ENCODE peak calls at places on chromosomes 7 and 10, in nine cellular contexts. One of them, this sample, is unnamed.

GRCh38 chr10:123642697-123643096 is 23.5 kb upstream of the GPR26 start:
- DNase-seq in AG09309: no peak
- DNase-seq in heart left ventricle: no peak
- DNase-seq in cardiac muscle cell: no peak
- DNase-seq in IMR-90: no peak
- DNase-seq in epithelial cell of esophagus: no peak
- DNase-seq in PC-9: no peak
- DNase-seq in right lobe of liver: no peak
- DNase-seq in esophagus squamous epithelium: no peak
- DNase-seq in this sample: no peak

GRCh38 chr10:191703-192518 is 56.7 kb downstream of the ZMYND11 start:
- DNase-seq in esophagus squamous epithelium: no peak
- DNase-seq in right lobe of liver: no peak
- DNase-seq in IMR-90: peak; percentile 75
- DNase-seq in PC-9: no peak
- DNase-seq in AG09309: peak; percentile 24
- DNase-seq in heart left ventricle: no peak
- DNase-seq in epithelial cell of esophagus: peak; percentile 56
- DNase-seq in cardiac muscle cell: no peak
- DNase-seq in this sample: peak; percentile 63

GRCh38 chr7:86765931-86766330 is 122.2 kb downstream of the GRM3 start:
- DNase-seq in cardiac muscle cell: no peak
- DNase-seq in IMR-90: no peak
- DNase-seq in esophagus squamous epithelium: no peak
- DNase-seq in heart left ventricle: no peak
- DNase-seq in PC-9: no peak
- DNase-seq in right lobe of liver: no peak
- DNase-seq in epithelial cell of esophagus: no peak
- DNase-seq in AG09309: no peak
- DNase-seq in this sample: no peak

GRCh38 chr10:71458387-71458786 is 61.7 kb downstream of the CDH23 start:
- DNase-seq in PC-9: no peak
- DNase-seq in epithelial cell of esophagus: no peak
- DNase-seq in IMR-90: no peak
- DNase-seq in right lobe of liver: no peak
- DNase-seq in AG09309: no peak
- DNase-seq in heart left ventricle: no peak
- DNase-seq in cardiac muscle cell: no peak
- DNase-seq in esophagus squamous epithelium: no peak
- DNase-seq in this sample: no peak

GRCh38 chr10:43574035-43574892 is at the start of gene ZNF239:
- DNase-seq in esophagus squamous epithelium: peak; percentile 56
- DNase-seq in epithelial cell of esophagus: peak; percentile 48
- DNase-seq in right lobe of liver: peak; percentile 88
- DNase-seq in PC-9: peak; percentile 67
- DNase-seq in AG09309: peak; percentile 43
- DNase-seq in cardiac muscle cell: peak; percentile 84
- DNase-seq in IMR-90: peak; percentile 84
- DNase-seq in heart left ventricle: peak; percentile 89
- DNase-seq in this sample: peak; percentile 87

GRCh38 chr7:139112316-139112715 is 2.8 kb upstream of the ZC3HAV1 start:
- DNase-seq in esophagus squamous epithelium: no peak
- DNase-seq in right lobe of liver: no peak
- DNase-seq in heart left ventricle: no peak
- DNase-seq in epithelial cell of esophagus: no peak
- DNase-seq in AG09309: no peak
- DNase-seq in cardiac muscle cell: no peak
- DNase-seq in IMR-90: no peak
- DNase-seq in PC-9: no peak
- DNase-seq in this sample: no peak

GRCh38 chr10:8403711-8404371 is 349.4 kb downstream of the GATA3 start:
- DNase-seq in PC-9: no peak
- DNase-seq in heart left ventricle: no peak
- DNase-seq in IMR-90: no peak
- DNase-seq in cardiac muscle cell: peak; percentile 15
- DNase-seq in right lobe of liver: no peak
- DNase-seq in esophagus squamous epithelium: no peak
- DNase-seq in AG09309: no peak
- DNase-seq in epithelial cell of esophagus: no peak
- DNase-seq in this sample: no peak

GRCh38 chr7:43307522-43307921 is 195.1 kb downstream of the HECW1 start:
- DNase-seq in epithelial cell of esophagus: no peak
- DNase-seq in right lobe of liver: no peak
- DNase-seq in PC-9: no peak
- DNase-seq in AG09309: no peak
- DNase-seq in esophagus squamous epithelium: no peak
- DNase-seq in IMR-90: no peak
- DNase-seq in cardiac muscle cell: no peak
- DNase-seq in heart left ventricle: no peak
- DNase-seq in this sample: no peak

GRCh38 chr7:82985144-82985802 is 177.4 kb downstream of the PCLO start:
- DNase-seq in esophagus squamous epithelium: no peak
- DNase-seq in AG09309: no peak
- DNase-seq in cardiac muscle cell: no peak
- DNase-seq in epithelial cell of esophagus: peak; percentile 58
- DNase-seq in PC-9: no peak
- DNase-seq in right lobe of liver: no peak
- DNase-seq in IMR-90: no peak
- DNase-seq in heart left ventricle: no peak
- DNase-seq in this sample: no peak

GRCh38 chr7:82975811-82976468 is 186.7 kb downstream of the PCLO start:
- DNase-seq in AG09309: no peak
- DNase-seq in epithelial cell of esophagus: peak; percentile 82
- DNase-seq in esophagus squamous epithelium: no peak
- DNase-seq in heart left ventricle: no peak
- DNase-seq in cardiac muscle cell: no peak
- DNase-seq in PC-9: peak; percentile 50
- DNase-seq in right lobe of liver: no peak
- DNase-seq in IMR-90: no peak
- DNase-seq in this sample: no peak

DNA sequence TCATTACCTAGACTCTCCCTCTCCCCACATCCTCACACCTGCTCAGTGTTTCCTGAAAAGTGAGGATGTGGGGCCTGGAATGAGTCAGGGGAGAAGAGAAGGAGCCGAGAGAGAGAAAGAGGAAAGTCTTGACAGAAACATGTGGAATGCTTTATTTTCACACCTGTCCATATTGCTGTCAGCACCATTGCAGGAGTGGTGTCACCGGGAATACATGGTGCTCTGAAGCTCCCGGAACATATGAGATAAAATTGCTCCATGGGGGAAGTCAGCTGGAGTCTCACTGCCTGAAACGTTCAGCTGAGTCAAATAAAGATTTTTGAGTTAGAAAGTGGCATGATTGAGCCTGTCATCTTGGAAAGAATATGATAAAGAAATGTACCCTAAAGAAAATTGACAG is 182.6 kb downstream of the PCLO start:
- DNase-seq in PC-9: no peak
- DNase-seq in right lobe of liver: no peak
- DNase-seq in AG09309: no peak
- DNase-seq in esophagus squamous epithelium: no peak
- DNase-seq in cardiac muscle cell: no peak
- DNase-seq in IMR-90: no peak
- DNase-seq in epithelial cell of esophagus: no peak
- DNase-seq in heart left ventricle: no peak
- DNase-seq in this sample: no peak
- H3K4me3 ChIP-seq in PC-9: no peak overlapping the region
- H3K4me3 ChIP-seq in right lobe of liver: no peak overlapping the region
- H3K4me3 ChIP-seq in AG09309: no peak overlapping the region
- H3K4me3 ChIP-seq in esophagus squamous epithelium: no peak overlapping the region
- H3K4me3 ChIP-seq in cardiac muscle cell: no peak overlapping the region
- H3K4me3 ChIP-seq in IMR-90: no peak overlapping the region
- H3K4me3 ChIP-seq in epithelial cell of esophagus: no peak overlapping the region
- H3K4me3 ChIP-seq in heart left ventricle: no peak overlapping the region
- H3K4me3 ChIP-seq in this sample: no peak overlapping the region

DNA sequence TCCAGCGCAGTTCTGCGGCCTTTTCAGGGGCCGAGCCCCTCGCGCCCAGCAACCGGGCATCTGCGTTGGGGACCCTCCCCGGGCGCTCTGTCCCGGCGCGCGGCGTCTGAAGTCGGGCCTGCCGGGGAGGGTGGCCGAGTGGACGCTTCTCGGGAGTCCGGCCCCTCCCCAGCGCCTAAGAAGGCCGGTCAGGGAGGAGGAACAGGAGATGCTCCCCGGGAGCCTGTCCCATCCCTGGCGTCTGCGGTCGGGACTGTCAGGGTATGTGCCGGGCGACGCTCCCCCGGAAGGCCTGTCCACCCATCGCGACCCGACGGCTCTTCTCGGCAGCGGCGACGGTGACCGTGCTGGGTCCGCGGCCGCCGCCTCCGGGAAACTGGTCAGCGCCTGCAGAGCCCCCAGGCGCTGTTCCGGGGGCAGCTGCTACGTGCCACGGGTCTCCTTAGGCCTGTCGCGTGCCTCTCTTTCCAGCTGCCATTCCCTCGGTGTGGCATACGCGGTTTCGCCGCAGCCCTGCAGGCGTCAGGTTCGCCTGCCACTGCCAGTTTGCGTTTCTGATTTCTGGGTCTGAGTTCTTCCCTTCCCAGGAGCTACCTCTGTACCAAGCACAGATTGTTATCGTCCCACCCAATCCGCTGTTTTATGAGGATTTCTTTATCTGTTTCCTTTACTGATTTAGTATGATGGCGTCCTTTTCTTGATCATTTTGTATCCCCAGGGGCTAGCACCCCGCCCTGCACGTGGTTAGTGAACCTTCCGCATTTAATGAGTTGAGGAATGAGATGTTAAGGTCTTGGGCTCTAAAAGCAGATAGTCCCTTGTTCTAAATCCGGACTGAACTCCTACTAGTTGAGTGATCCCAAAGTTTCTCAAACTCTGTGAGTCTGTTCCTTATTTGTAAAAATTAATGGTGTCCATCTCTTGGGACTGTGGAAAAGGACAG is 782 bp downstream of the IFIT5 start:
- DNase-seq in cardiac muscle cell: peak; percentile 22
- DNase-seq in AG09309: no peak
- DNase-seq in esophagus squamous epithelium: no peak
- DNase-seq in IMR-90: peak; percentile 32
- DNase-seq in PC-9: no peak
- DNase-seq in heart left ventricle: peak; percentile 57
- DNase-seq in right lobe of liver: peak; percentile 78
- DNase-seq in epithelial cell of esophagus: peak; percentile 33
- DNase-seq in this sample: peak; percentile 48
- TF ChIP-seq CTCF in cardiac muscle cell: no peak
- TF ChIP-seq CTCF in AG09309: no peak
- TF ChIP-seq CTCF in esophagus squamous epithelium: no peak
- TF ChIP-seq CTCF in IMR-90: no peak
- TF ChIP-seq CTCF in PC-9: no peak
- TF ChIP-seq CTCF in heart left ventricle: no peak
- TF ChIP-seq CTCF in right lobe of liver: no peak
- TF ChIP-seq CTCF in epithelial cell of esophagus: no peak
- TF ChIP-seq CTCF in this sample: no peak

GRCh38 chr10:101829561-101830315 is 11.5 kb upstream of the OGA start:
- DNase-seq in esophagus squamous epithelium: no peak
- DNase-seq in IMR-90: no peak
- DNase-seq in PC-9: no peak
- DNase-seq in AG09309: no peak
- DNase-seq in epithelial cell of esophagus: peak; percentile 64
- DNase-seq in right lobe of liver: peak; percentile 58
- DNase-seq in cardiac muscle cell: peak; percentile 84
- DNase-seq in heart left ventricle: no peak
- DNase-seq in this sample: no peak

GRCh38 chr10:101827919-101828600 is 9.8 kb upstream of the OGA start:
- DNase-seq in right lobe of liver: no peak
- DNase-seq in heart left ventricle: no peak
- DNase-seq in AG09309: no peak
- DNase-seq in PC-9: no peak
- DNase-seq in cardiac muscle cell: no peak
- DNase-seq in esophagus squamous epithelium: no peak
- DNase-seq in epithelial cell of esophagus: no peak
- DNase-seq in IMR-90: no peak
- DNase-seq in this sample: no peak

GRCh38 chr10:101830322-101831168 is 12.3 kb upstream of the OGA start:
- DNase-seq in epithelial cell of esophagus: peak; percentile 91
- DNase-seq in heart left ventricle: peak; percentile 87
- DNase-seq in AG09309: peak; percentile 57
- DNase-seq in PC-9: peak; percentile 51
- DNase-seq in cardiac muscle cell: peak; percentile 92
- DNase-seq in right lobe of liver: peak; percentile 92
- DNase-seq in IMR-90: peak; percentile 88
- DNase-seq in esophagus squamous epithelium: peak; percentile 91
- DNase-seq in this sample: peak; percentile 91

GRCh38 chr10:101826852-101827434 is 8.7 kb upstream of the OGA start:
- DNase-seq in epithelial cell of esophagus: no peak
- DNase-seq in esophagus squamous epithelium: no peak
- DNase-seq in AG09309: no peak
- DNase-seq in PC-9: no peak
- DNase-seq in right lobe of liver: no peak
- DNase-seq in heart left ventricle: no peak
- DNase-seq in cardiac muscle cell: no peak
- DNase-seq in IMR-90: no peak
- DNase-seq in this sample: no peak

DNA sequence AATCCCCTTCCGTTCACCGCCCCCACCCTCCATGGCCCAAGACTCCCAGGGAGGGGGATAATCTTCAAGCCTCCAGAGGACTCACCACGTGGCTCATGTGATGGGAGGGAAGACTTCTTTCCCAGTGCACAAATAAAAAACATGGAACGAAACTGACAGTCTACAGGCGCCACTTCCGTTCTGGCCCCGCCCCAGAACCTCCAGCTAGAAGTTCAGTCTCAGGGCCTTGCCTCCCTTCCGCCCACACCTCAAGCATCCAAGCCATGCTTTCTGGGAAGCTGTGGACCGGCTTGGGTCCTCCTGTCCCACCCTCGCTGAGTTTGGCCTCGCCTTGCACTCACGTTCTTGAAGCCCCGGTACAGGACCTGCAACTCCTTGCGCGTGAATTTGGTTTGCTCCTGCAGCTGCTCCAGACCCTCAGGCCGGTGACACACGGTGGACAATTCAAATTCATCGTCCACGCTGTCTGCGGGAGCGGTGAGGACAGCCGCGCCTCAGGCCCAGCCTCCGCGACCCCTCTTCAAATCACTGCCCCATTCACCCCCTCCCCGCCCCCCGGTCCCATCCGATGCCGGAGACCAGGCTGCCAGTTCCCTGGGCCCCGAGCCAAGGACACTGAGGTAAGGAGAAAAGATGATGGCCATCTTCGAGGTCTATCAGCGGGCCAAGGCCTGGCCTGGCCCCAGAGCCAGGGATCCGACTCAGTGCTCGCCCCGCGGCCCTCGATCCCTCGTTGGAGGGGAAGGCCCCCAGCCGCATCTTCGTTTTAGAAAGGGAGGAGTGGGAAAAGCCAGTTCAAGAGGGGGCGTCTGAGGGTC is 10.7 kb upstream of the OGA start:
- DNase-seq in AG09309: no peak
- DNase-seq in esophagus squamous epithelium: no peak
- DNase-seq in epithelial cell of esophagus: no peak
- DNase-seq in IMR-90: no peak
- DNase-seq in PC-9: no peak
- DNase-seq in right lobe of liver: peak; percentile 60
- DNase-seq in cardiac muscle cell: no peak
- DNase-seq in heart left ventricle: no peak
- DNase-seq in this sample: no peak
- H3K4me3 ChIP-seq in AG09309: no peak overlapping the region
- H3K4me3 ChIP-seq in esophagus squamous epithelium: peak overlapping the region; percentile 71
- H3K4me3 ChIP-seq in epithelial cell of esophagus: peak overlapping the region; percentile 30
- H3K4me3 ChIP-seq in IMR-90: no peak overlapping the region
- H3K4me3 ChIP-seq in PC-9: no peak overlapping the region
- H3K4me3 ChIP-seq in right lobe of liver: no peak overlapping the region
- H3K4me3 ChIP-seq in cardiac muscle cell: peak overlapping the region; percentile 8
- H3K4me3 ChIP-seq in heart left ventricle: no peak overlapping the region
- H3K4me3 ChIP-seq in this sample: no peak overlapping the region

GRCh38 chr7:72490301-72490700 is 78.2 kb upstream of the CALN1 start:
- DNase-seq in AG09309: no peak
- DNase-seq in cardiac muscle cell: no peak
- DNase-seq in right lobe of liver: no peak
- DNase-seq in PC-9: no peak
- DNase-seq in epithelial cell of esophagus: no peak
- DNase-seq in heart left ventricle: no peak
- DNase-seq in esophagus squamous epithelium: no peak
- DNase-seq in IMR-90: no peak
- DNase-seq in this sample: no peak

GRCh38 chr7:72494807-72495206 is 82.7 kb upstream of the CALN1 start:
- DNase-seq in IMR-90: no peak
- DNase-seq in epithelial cell of esophagus: no peak
- DNase-seq in heart left ventricle: no peak
- DNase-seq in PC-9: no peak
- DNase-seq in cardiac muscle cell: no peak
- DNase-seq in right lobe of liver: no peak
- DNase-seq in esophagus squamous epithelium: no peak
- DNase-seq in AG09309: no peak
- DNase-seq in this sample: no peak

GRCh38 chr7:72492446-72492845 is 80.3 kb upstream of the CALN1 start:
- DNase-seq in right lobe of liver: no peak
- DNase-seq in esophagus squamous epithelium: no peak
- DNase-seq in heart left ventricle: peak; percentile 71
- DNase-seq in epithelial cell of esophagus: no peak
- DNase-seq in cardiac muscle cell: no peak
- DNase-seq in PC-9: no peak
- DNase-seq in IMR-90: no peak
- DNase-seq in AG09309: no peak
- DNase-seq in this sample: no peak

GRCh38 chr7:72493850-72494661 is 81.9 kb upstream of the CALN1 start:
- DNase-seq in esophagus squamous epithelium: no peak
- DNase-seq in heart left ventricle: peak; percentile 32
- DNase-seq in IMR-90: peak; percentile 31
- DNase-seq in right lobe of liver: no peak
- DNase-seq in epithelial cell of esophagus: peak; percentile 55
- DNase-seq in cardiac muscle cell: peak; percentile 79
- DNase-seq in AG09309: peak; percentile 17
- DNase-seq in PC-9: no peak
- DNase-seq in this sample: peak; percentile 38
- TF ChIP-seq CTCF in esophagus squamous epithelium: peak; percentile 51
- TF ChIP-seq CTCF in heart left ventricle: peak; percentile 73
- TF ChIP-seq CTCF in IMR-90: peak; percentile 48
- TF ChIP-seq CTCF in right lobe of liver: peak; percentile 74
- TF ChIP-seq CTCF in epithelial cell of esophagus: peak; percentile 52
- TF ChIP-seq CTCF in cardiac muscle cell: peak; percentile 63
- TF ChIP-seq CTCF in AG09309: peak; percentile 71
- TF ChIP-seq CTCF in PC-9: peak; percentile 82
- TF ChIP-seq CTCF in this sample: peak; percentile 73